ENCODE peak calls at places on chromosomes 13 and 19, in six cellular contexts. O is IMR-90, F is mesenchymal stem cell, I is H9, Z is mesendoderm, T is neuronal stem cell. D is an unnamed sample.

GRCh38 chr13:20810808-20811207 is 37.0 kb upstream of the EEF1AKMT1 start:
- DNase-seq in O (no peak), F (no peak), I (no peak), Z (no peak), T (no peak), D (no peak)

GRCh38 chr19:33470686-33471085 is 50.9 kb downstream of the PEPD start:
- DNase-seq in O (no peak), F (no peak), I (peak), Z (no peak), T (no peak), D (no peak)

GRCh38 chr13:32330438-32330837 is 15.1 kb downstream of the BRCA2 start:
- DNase-seq in O (peak), F (peak), I (no peak), Z (no peak), T (no peak), D (no peak)

GRCh38 chr13:83215627-83216026 is 666.6 kb downstream of the SLITRK1 start:
- DNase-seq in O (peak), F (peak), I (no peak), Z (no peak), T (no peak), D (no peak)

GRCh38 chr13:60627071-60627686 is 230.2 kb downstream of the TDRD3 start:
- DNase-seq in O (peak), F (peak), I (peak), Z (peak), T (peak), D (peak)

GRCh38 chr19:19566306-19566705 is 28.2 kb downstream of the CILP2 start:
- DNase-seq in O (peak), F (peak), I (no peak), Z (no peak), T (no peak), D (no peak)

GRCh38 chr19:2167896-2168618 is 4.3 kb downstream of the DOT1L start:
- DNase-seq in O (peak), F (peak), I (no peak), Z (no peak), T (no peak), D (no peak)

GRCh38 chr13:75202981-75203380 is 279.0 kb downstream of the TBC1D4 start:
- DNase-seq in O (no peak), F (no peak), I (no peak), Z (no peak), T (no peak), D (no peak)

GRCh38 chr13:107534548-107534947 is 680.8 kb downstream of the LIG4 start:
- DNase-seq in O (peak), F (peak), I (no peak), Z (peak), T (no peak), D (no peak)

GRCh38 chr13:20170931-20171330 is 10.1 kb upstream of the GJA3 start:
- DNase-seq in O (no peak), F (no peak), I (no peak), Z (no peak), T (no peak), D (no peak)

GRCh38 chr13:36344886-36345437 is 1.2 kb downstream of the SPART start:
- DNase-seq in O (no peak), F (no peak), I (no peak), Z (no peak), T (no peak), D (no peak)

GRCh38 chr19:38720559-38721236 is 23.6 kb downstream of the CAPN12 start:
- DNase-seq in O (no peak), F (no peak), I (no peak), Z (no peak), T (no peak), D (no peak)

GRCh38 chr19:3006075-3006767 is 22.9 kb downstream of the TLE2 start:
- DNase-seq in O (no peak), F (no peak), I (peak), Z (peak), T (no peak), D (peak)

GRCh38 chr13:95255072-95255732 is 46.0 kb downstream of the ABCC4 start:
- DNase-seq in O (no peak), F (no peak), I (no peak), Z (no peak), T (no peak), D (no peak)

GRCh38 chr13:75908137-75908536 is 272.0 kb downstream of the LMO7 start:
- DNase-seq in O (no peak), F (no peak), I (no peak), Z (no peak), T (no peak), D (no peak)

GRCh38 chr13:29583073-29583785 is 12.3 kb downstream of the SLC7A1 start:
- DNase-seq in O (peak), F (peak), I (no peak), Z (peak), T (no peak), D (no peak)

GRCh38 chr13:80040219-80040976 is 300.5 kb downstream of the SPRY2 start:
- DNase-seq in O (peak), F (peak), I (no peak), Z (no peak), T (no peak), D (no peak)

GRCh38 chr19:27793644-27794443 is 1419.1 kb downstream of the UQCRFS1 start:
- DNase-seq in O (peak), F (peak), I (peak), Z (peak), T (peak), D (peak)

GRCh38 chr19:27974082-27974513 is 1238.9 kb downstream of the UQCRFS1 start:
- DNase-seq in O (no peak), F (no peak), I (peak), Z (peak), T (peak), D (peak)

GRCh38 chr19:2290441-2291184 is 8.6 kb upstream of the PEAK3 start:
- DNase-seq in O (no peak), F (no peak), I (peak), Z (no peak), T (no peak), D (no peak)

GRCh38 chr13:114111577-114111976 is 20.8 kb downstream of the RASA3 start:
- DNase-seq in O (peak), F (peak), I (no peak), Z (no peak), T (no peak), D (no peak)

GRCh38 chr13:20209937-20210336 is 17.2 kb upstream of the GJB2 start:
- DNase-seq in O (no peak), F (no peak), I (no peak), Z (no peak), T (no peak), D (no peak)

GRCh38 chr19:7910321-7911161 is 4.1 kb upstream of the TGFBR3L start:
- DNase-seq in O (no peak), F (no peak), I (no peak), Z (no peak), T (no peak), D (no peak)

GRCh38 chr13:54004026-54004699 is 975.5 kb downstream of the OLFM4 start:
- DNase-seq in O (no peak), F (no peak), I (no peak), Z (no peak), T (no peak), D (no peak)

GRCh38 chr13:98998831-98999634 is 21.2 kb upstream of the DOCK9 start:
- DNase-seq in O (no peak), F (peak), I (no peak), Z (no peak), T (no peak), D (no peak)

GRCh38 chr19:49151339-49152217 is 3.6 kb downstream of the HRC start:
- DNase-seq in O (peak), F (peak), I (peak), Z (peak), T (no peak), D (peak)

GRCh38 chr13:111981446-111982165 is 85.3 kb upstream of the SOX1 start:
- DNase-seq in O (no peak), F (no peak), I (no peak), Z (no peak), T (no peak), D (no peak)

GRCh38 chr13:113907637-113908617 is 44.1 kb upstream of the GAS6 start:
- DNase-seq in O (peak), F (peak), I (no peak), Z (peak), T (no peak), D (no peak)

GRCh38 chr13:51230473-51231105 is 8.4 kb downstream of the FAM124A start:
- DNase-seq in O (peak), F (peak), I (peak), Z (no peak), T (no peak), D (no peak)

GRCh38 chr13:23695196-23695595 is 125.0 kb downstream of the TNFRSF19 start:
- DNase-seq in O (no peak), F (no peak), I (no peak), Z (no peak), T (no peak), D (no peak)

GRCh38 chr19:47797996-47798903 is 6.1 kb downstream of the TPRX1 start:
- DNase-seq in O (no peak), F (no peak), I (no peak), Z (no peak), T (no peak), D (no peak)

DNA sequence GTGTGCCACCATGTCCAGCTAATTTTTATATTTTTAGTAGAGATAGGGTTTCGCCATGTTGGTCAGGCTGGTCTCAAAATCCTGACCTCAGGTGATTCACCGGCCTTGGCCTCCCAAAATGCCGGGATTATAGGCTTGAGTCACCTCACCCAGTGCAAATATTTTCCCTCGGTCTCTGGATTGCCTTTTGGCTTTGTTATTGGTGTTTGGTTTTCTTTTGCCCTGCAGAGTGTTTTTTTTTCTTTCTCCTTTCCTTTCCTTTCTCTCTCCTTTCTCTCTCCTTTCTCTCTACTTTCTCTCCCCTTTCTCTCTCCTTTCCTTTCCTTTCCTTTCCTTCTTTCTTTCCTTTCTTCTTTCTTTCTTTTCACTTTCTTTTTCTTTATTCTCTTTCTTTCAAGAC is 33.2 kb downstream of the KDM4B start:
- DNase-seq in O (peak), F (peak), I (no peak), Z (no peak), T (no peak), D (no peak)
- H3K4ac ChIP-seq in O (no peak), F (no peak), I (no peak), Z (no peak), T (no peak), D (no peak)

GRCh38 chr19:35545855-35546381 is 492 bp downstream of the TMEM147 start:
- DNase-seq in O (no peak), F (peak), I (no peak), Z (peak), T (no peak), D (no peak)

GRCh38 chr19:35543280-35544109 is 1.9 kb upstream of the TMEM147 start:
- DNase-seq in O (no peak), F (no peak), I (no peak), Z (no peak), T (no peak), D (no peak)

GRCh38 chr19:35545001-35545854 is at the start of gene TMEM147:
- DNase-seq in O (peak), F (peak), I (peak), Z (peak), T (peak), D (peak)

GRCh38 chr19:35542209-35542608 is 3.2 kb upstream of the TMEM147 start:
- DNase-seq in O (no peak), F (no peak), I (no peak), Z (no peak), T (no peak), D (no peak)

GRCh38 chr19:35544110-35544802 is 1.2 kb upstream of the TMEM147 start:
- DNase-seq in O (no peak), F (no peak), I (no peak), Z (no peak), T (no peak), D (no peak)
- H3K4ac ChIP-seq in O (peak), F (no peak), I (no peak), Z (no peak), T (no peak), D (no peak)

GRCh38 chr19:39840492-39840891 is 5.7 kb downstream of the FBL start:
- DNase-seq in O (no peak), F (no peak), I (no peak), Z (no peak), T (no peak), D (no peak)

GRCh38 chr19:39837978-39838377 is 4.0 kb upstream of the DYRK1B start:
- DNase-seq in O (no peak), F (no peak), I (no peak), Z (no peak), T (no peak), D (no peak)

GRCh38 chr19:39841041-39841440 is 5.1 kb downstream of the FBL start:
- DNase-seq in O (no peak), F (no peak), I (no peak), Z (no peak), T (no peak), D (no peak)

GRCh38 chr19:39842693-39843435 is 3.3 kb downstream of the FBL start:
- DNase-seq in O (no peak), F (no peak), I (no peak), Z (no peak), T (no peak), D (no peak)

GRCh38 chr19:39839678-39840327 is 5.8 kb upstream of the DYRK1B start:
- DNase-seq in O (no peak), F (no peak), I (no peak), Z (no peak), T (no peak), D (no peak)
- H3K4ac ChIP-seq in O (no peak), F (no peak), I (no peak), Z (no peak), T (no peak), D (no peak)

GRCh38 chr19:41860419-41861097 is 503 bp downstream of the RPS19 start:
- DNase-seq in O (no peak), F (peak), I (no peak), Z (no peak), T (no peak), D (no peak)
- H3K4ac ChIP-seq in O (peak), F (peak), I (peak), Z (peak), T (no peak), D (peak)

GRCh38 chr19:46296722-46297431 is at the start of gene HIF3A:
- DNase-seq in O (no peak), F (peak), I (peak), Z (peak), T (peak), D (peak)
- H3K4ac ChIP-seq in O (no peak), F (peak), I (no peak), Z (no peak), T (no peak), D (no peak)

GRCh38 chr19:679418-680286 is 3.5 kb downstream of the FSTL3 start:
- DNase-seq in O (peak), F (peak), I (peak), Z (peak), T (no peak), D (no peak)
- H3K4ac ChIP-seq in O (peak), F (peak), I (no peak), Z (peak), T (no peak), D (no peak)

GRCh38 chr19:41174297-41174928 is 18.6 kb upstream of the CYP2S1 start:
- DNase-seq in O (no peak), F (no peak), I (no peak), Z (no peak), T (no peak), D (no peak)
- H3K4ac ChIP-seq in O (no peak), F (no peak), I (no peak), Z (peak), T (no peak), D (no peak)

DNA sequence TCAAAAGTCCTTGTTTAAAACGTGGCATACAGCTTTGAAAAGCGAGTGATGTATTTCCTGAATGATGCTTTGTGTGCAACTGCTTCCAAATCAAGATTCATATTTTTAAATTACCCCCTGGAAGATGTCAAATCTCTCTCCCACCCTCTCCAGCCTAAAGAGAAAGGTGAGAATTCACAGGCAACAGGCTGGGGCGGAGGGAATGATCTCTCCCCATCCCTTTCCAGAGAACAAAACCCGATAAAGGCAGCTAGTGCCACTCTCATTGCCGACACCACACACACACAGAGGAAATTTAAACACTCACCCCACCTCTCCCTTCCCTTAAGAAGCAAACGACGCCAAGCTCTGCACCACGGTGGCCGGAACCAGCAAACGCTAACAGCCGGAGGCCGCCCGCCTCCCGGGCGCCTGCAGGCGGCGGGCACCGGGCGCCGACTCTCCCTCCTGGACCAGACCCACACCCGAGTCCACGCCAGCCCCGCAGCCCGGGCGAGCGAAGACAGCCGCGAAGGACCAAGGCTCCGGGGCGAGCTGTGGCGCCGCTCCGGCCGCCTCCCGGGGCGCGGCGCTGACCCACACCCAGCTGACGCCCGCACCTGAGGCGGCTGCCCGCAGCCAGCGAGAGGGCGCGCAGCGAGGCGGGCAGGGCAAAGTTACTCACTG is 485 bp downstream of the LNX2 start:
- DNase-seq in O (peak), F (peak), I (no peak), Z (peak), T (no peak), D (no peak)
- H3K4ac ChIP-seq in O (peak), F (no peak), I (no peak), Z (no peak), T (no peak), D (no peak)

D was measured in H1.